ENCODE peak calls at places on chromosomes 4 and X, in eight cellular contexts. J, I, S, E, U, B, N and D are unnamed samples.

GRCh38 chr4:144572660-144573059 is 73.3 kb upstream of the HHIP start:
- DNase-seq in S (no peak), B (no peak), U (peak; percentile 10), N (no peak), E (no peak), J (peak; percentile 24), I (no peak), D (no peak)

GRCh38 chr4:22071749-22072148 is 123.2 kb upstream of the KCNIP4 start:
- DNase-seq in N (no peak), U (no peak), J (no peak), E (no peak), S (no peak), B (no peak), I (no peak), D (no peak)

GRCh38 chr4:148072789-148073188 is 340.9 kb downstream of the ARHGAP10 start:
- DNase-seq in I (no peak), E (no peak), J (no peak), N (no peak), U (no peak), S (no peak), B (no peak), D (no peak)

GRCh38 chr4:42359686-42360085 is 37.6 kb upstream of the SHISA3 start:
- DNase-seq in N (no peak), J (no peak), B (no peak), S (no peak), I (no peak), U (no peak), E (no peak), D (no peak)

GRCh38 chrX:134443020-134443419 is 16.9 kb upstream of the HPRT1 start:
- DNase-seq in B (no peak), E (no peak), N (no peak), S (no peak), U (no peak), I (no peak), J (no peak), D (no peak)

GRCh38 chr4:155692361-155692760 is 25.7 kb downstream of the GUCY1A1 start:
- DNase-seq in S (no peak), I (no peak), E (no peak), B (no peak), J (no peak), N (no peak), U (no peak), D (no peak)

GRCh38 chr4:139330283-139330682 is 28.0 kb upstream of the NDUFC1 start:
- DNase-seq in J (no peak), N (no peak), B (no peak), I (no peak), E (no peak), S (no peak), U (no peak), D (no peak)

GRCh38 chr4:116016201-116016600 is 902.8 kb upstream of the NDST4 start:
- DNase-seq in I (no peak), U (no peak), S (no peak), E (no peak), N (peak; percentile 89), J (peak; percentile 12), B (no peak), D (peak; percentile 18)

GRCh38 chr4:158253350-158253980 is 43.2 kb downstream of the TMEM144 start:
- DNase-seq in J (peak; percentile 78), S (peak; percentile 38), B (peak; percentile 13), U (peak; percentile 53), I (peak; percentile 48), E (no peak), N (peak; percentile 56), D (peak; percentile 27)

GRCh38 chrX:64205441-64205734 is at the start of gene AMER1:
- DNase-seq in J (no peak), S (no peak), N (no peak), I (no peak), B (no peak), E (no peak), U (no peak), D (no peak)

GRCh38 chr4:14386196-14386595 is 616.1 kb upstream of the CPEB2 start:
- DNase-seq in N (no peak), B (no peak), E (no peak), S (no peak), J (peak; percentile 24), I (no peak), U (no peak), D (no peak)

DNA sequence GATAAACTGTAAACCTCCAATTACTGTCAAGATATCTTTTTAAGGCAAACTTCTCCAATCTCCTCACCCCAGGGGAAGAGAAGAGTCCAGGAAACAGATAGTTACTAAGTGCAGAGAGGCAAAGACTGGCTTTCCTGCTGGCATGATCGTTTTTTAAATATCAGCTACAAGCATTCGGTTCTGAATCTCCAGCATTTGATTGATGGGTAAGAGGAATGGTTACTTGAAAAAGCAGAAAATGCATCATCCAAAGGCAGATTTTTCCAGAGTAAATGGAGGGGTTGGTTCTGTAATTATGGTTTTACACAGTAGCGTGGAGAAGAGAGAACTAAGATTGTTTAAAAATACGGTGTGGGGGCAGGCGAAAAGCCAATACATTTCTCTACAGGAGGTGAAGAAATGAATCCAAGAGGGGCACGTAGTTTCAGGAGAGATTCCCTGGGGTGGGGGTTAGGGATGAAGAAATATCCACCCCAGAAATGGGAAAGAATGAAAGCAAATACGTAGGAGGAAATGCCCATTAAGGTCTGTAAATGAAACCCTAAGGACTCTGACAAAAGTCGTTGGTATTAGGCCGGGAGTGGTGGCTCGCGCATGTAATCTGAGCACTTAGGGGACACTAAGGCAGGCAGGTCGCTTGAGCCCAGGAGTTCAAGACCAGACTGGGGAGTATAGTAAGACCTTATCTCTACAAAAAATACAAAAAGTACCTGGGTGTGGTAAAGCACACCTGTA is 248.3 kb downstream of the DHRSX start:
- DNase-seq in S (no peak), N (no peak), E (no peak), J (no peak), U (no peak), I (no peak), B (no peak), D (no peak)
- TF ChIP-seq REST in S (no peak), N (no peak), E (no peak), J (no peak), U (no peak), I (no peak), B (no peak), D (no peak)

DNA sequence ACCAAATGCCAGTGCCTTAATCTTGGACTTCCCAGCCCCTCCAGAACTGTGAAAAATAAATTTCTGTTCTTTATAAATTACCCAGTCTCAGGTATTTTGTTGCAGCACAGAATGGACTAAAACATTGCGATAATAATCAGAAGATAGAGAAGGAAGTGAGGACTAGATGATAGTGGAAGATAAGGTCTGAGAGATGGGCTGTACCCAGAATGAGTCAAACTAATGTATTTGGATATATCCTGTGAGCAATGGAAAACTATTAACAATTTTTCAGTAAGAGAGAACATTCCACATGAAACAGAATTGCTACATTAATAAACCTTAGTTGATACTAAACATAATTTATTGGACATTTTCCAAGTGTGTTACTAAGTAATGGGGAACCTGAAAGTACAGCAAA is 93.3 kb downstream of the FANCB start:
- DNase-seq in B (no peak), U (no peak), I (no peak), N (no peak), E (no peak), J (no peak), S (no peak), D (no peak)
- TF ChIP-seq REST in B (no peak), U (no peak), I (no peak), N (no peak), E (no peak), J (no peak), S (no peak), D (no peak)

GRCh38 chrX:80246273-80246672 is 174.0 kb upstream of the TENT5D start:
- DNase-seq in J (peak; percentile 23), E (no peak), N (no peak), B (no peak), I (peak; percentile 18), U (no peak), S (no peak), D (no peak)
- TF ChIP-seq REST in J (no peak), E (no peak), N (no peak), B (no peak), I (no peak), U (no peak), S (no peak), D (no peak)

GRCh38 chrX:73262991-73263390 is 48.3 kb upstream of the NAP1L2 start:
- DNase-seq in N (no peak), E (no peak), B (peak; percentile 1), S (peak; percentile 4), U (peak; percentile 7), J (peak; percentile 63), I (peak; percentile 2), D (peak; percentile 0)
- TF ChIP-seq REST in N (no peak), E (no peak), B (no peak), S (no peak), U (no peak), J (no peak), I (no peak), D (no peak)

GRCh38 chrX:7372843-7373525 is 225.0 kb upstream of the PUDP start:
- DNase-seq in S (no peak), U (no peak), N (no peak), E (no peak), I (no peak), J (no peak), B (no peak), D (no peak)
- TF ChIP-seq REST in S (no peak), U (no peak), N (no peak), E (no peak), I (no peak), J (no peak), B (no peak), D (no peak)

GRCh38 chr4:150679018-150679766 is 97.2 kb downstream of the MAB21L2 start:
- DNase-seq in E (no peak), B (no peak), I (no peak), J (no peak), U (peak; percentile 24), S (no peak), N (no peak), D (no peak)
- TF ChIP-seq REST in E (no peak), B (no peak), I (no peak), J (no peak), U (no peak), S (no peak), N (no peak), D (no peak)

GRCh38 chr4:55075376-55075775 is 50.0 kb downstream of the KDR start:
- DNase-seq in N (no peak), I (no peak), J (no peak), S (no peak), E (no peak), B (no peak), U (no peak), D (no peak)
- TF ChIP-seq REST in N (no peak), I (no peak), J (no peak), S (no peak), E (no peak), B (no peak), U (no peak), D (no peak)

GRCh38 chr4:153160856-153161598 is 43.2 kb upstream of the TRIM2 start:
- DNase-seq in B (no peak), N (no peak), S (no peak), J (no peak), U (no peak), I (no peak), E (no peak), D (no peak)
- TF ChIP-seq REST in B (no peak), N (no peak), S (no peak), J (no peak), U (no peak), I (no peak), E (no peak), D (no peak)

GRCh38 chrX:119809185-119809666 is 17.8 kb upstream of the RPL39 start:
- DNase-seq in E (no peak), I (no peak), N (no peak), J (no peak), S (peak; percentile 76), B (no peak), U (no peak), D (no peak)
- TF ChIP-seq REST in E (no peak), I (no peak), N (no peak), J (no peak), S (no peak), B (no peak), U (no peak), D (no peak)